ENCODE peak calls at places on chromosomes 2 and 18, in ten cellular contexts. Q is CD8-positive, alpha-beta T cell; S is cardiac fibroblast; H is AG04449; A is sigmoid colon; Z is fibroblast of the aortic adventitia; G is K562; Y is right lobe of liver; O is upper lobe of right lung; M is A549. C is an unnamed sample.

GRCh38 chr2:104599802-104600510 is 254.0 kb upstream of the POU3F3 start:
- DNase-seq in Q (no peak), S (peak; percentile 23), H (peak; percentile 7), A (no peak), Z (no peak), G (no peak), Y (no peak), O (no peak), M (no peak), C (peak; percentile 55)

GRCh38 chr2:199659207-199659606 is 191.8 kb downstream of the FTCDNL1 start:
- DNase-seq in Q (no peak), S (peak; percentile 19), H (no peak), A (no peak), Z (peak; percentile 9), G (peak; percentile 59), Y (peak; percentile 65), O (no peak), M (no peak), C (no peak)

GRCh38 chr18:78913830-78914585 is 65.6 kb upstream of the SALL3 start:
- DNase-seq in Q (no peak), S (no peak), H (no peak), A (no peak), Z (no peak), G (no peak), Y (no peak), O (peak; percentile 54), M (no peak), C (no peak)

GRCh38 chr2:73983322-73984202 is 1.1 kb upstream of the TET3 start:
- DNase-seq in Q (no peak), S (no peak), H (no peak), A (no peak), Z (no peak), G (peak; percentile 56), Y (peak; percentile 70), O (peak; percentile 96), M (peak; percentile 37), C (peak; percentile 21)

GRCh38 chr18:11994346-11994707 is 13.0 kb downstream of the IMPA2 start:
- DNase-seq in Q (no peak), S (peak; percentile 93), H (no peak), A (peak; percentile 74), Z (peak; percentile 85), G (no peak), Y (peak; percentile 55), O (no peak), M (peak; percentile 23), C (no peak)

GRCh38 chr2:236955675-236956618 is 129.7 kb upstream of the COPS8 start:
- DNase-seq in Q (peak; percentile 15), S (no peak), H (no peak), A (peak; percentile 29), Z (peak; percentile 14), G (no peak), Y (no peak), O (no peak), M (no peak), C (no peak)

GRCh38 chr18:44309185-44309584 is 371.5 kb upstream of the SETBP1 start:
- DNase-seq in Q (no peak), S (peak; percentile 27), H (peak; percentile 16), A (no peak), Z (peak; percentile 56), G (no peak), Y (no peak), O (no peak), M (no peak), C (no peak)

GRCh38 chr2:16630463-16630862 is 35.2 kb downstream of the CYRIA start:
- DNase-seq in Q (no peak), S (no peak), H (no peak), A (no peak), Z (no peak), G (no peak), Y (no peak), O (no peak), M (no peak), C (no peak)

GRCh38 chr2:26776195-26776594 is 9.7 kb upstream of the CENPA start:
- DNase-seq in Q (no peak), S (no peak), H (no peak), A (no peak), Z (no peak), G (no peak), Y (no peak), O (no peak), M (no peak), C (no peak)

GRCh38 chr2:217847552-217848350 is 155.0 kb downstream of the TNS1 start:
- DNase-seq in Q (no peak), S (no peak), H (no peak), A (no peak), Z (no peak), G (no peak), Y (no peak), O (no peak), M (no peak), C (no peak)

GRCh38 chr2:239601880-239602279 is 201.1 kb upstream of the HDAC4 start:
- DNase-seq in Q (no peak), S (no peak), H (no peak), A (no peak), Z (no peak), G (no peak), Y (no peak), O (peak; percentile 35), M (no peak), C (no peak)

GRCh38 chr2:159539701-159540100 is 76.6 kb downstream of the BAZ2B start:
- DNase-seq in Q (no peak), S (no peak), H (no peak), A (no peak), Z (no peak), G (no peak), Y (no peak), O (no peak), M (no peak), C (no peak)

GRCh38 chr2:152165306-152165705 is 10.3 kb downstream of the STAM2 start:
- DNase-seq in Q (no peak), S (no peak), H (no peak), A (no peak), Z (no peak), G (no peak), Y (no peak), O (no peak), M (no peak), C (no peak)

GRCh38 chr18:74446178-74446577 is 10.9 kb downstream of the DIPK1C start:
- DNase-seq in Q (no peak), S (no peak), H (no peak), A (no peak), Z (no peak), G (no peak), Y (no peak), O (no peak), M (no peak), C (no peak)

GRCh38 chr2:189236066-189236465 is 56.5 kb upstream of the COL5A2 start:
- DNase-seq in Q (no peak), S (peak; percentile 25), H (no peak), A (no peak), Z (peak; percentile 62), G (no peak), Y (no peak), O (no peak), M (no peak), C (no peak)

GRCh38 chr18:63971320-63972071 is 1.6 kb downstream of the SERPINB8 start:
- DNase-seq in Q (no peak), S (no peak), H (no peak), A (no peak), Z (no peak), G (no peak), Y (no peak), O (no peak), M (no peak), C (no peak)
- H3K4me3 ChIP-seq in Q (no peak overlapping the region), S (peak overlapping the region; percentile 89), H (peak overlapping the region; percentile 85), A (peak overlapping the region; percentile 85), Z (peak overlapping the region; percentile 87), G (no peak overlapping the region), Y (peak overlapping the region; percentile 79), O (peak overlapping the region; percentile 92), M (peak overlapping the region; percentile 74), C (peak overlapping the region; percentile 66)

GRCh38 chr2:25201265-25201664 is 32.9 kb upstream of the POMC start:
- DNase-seq in Q (no peak), S (no peak), H (no peak), A (no peak), Z (no peak), G (peak; percentile 53), Y (no peak), O (no peak), M (peak; percentile 43), C (no peak)
- TF ChIP-seq CTCF in Q (no peak), S (peak; percentile 41), H (peak; percentile 20), A (no peak), Z (peak; percentile 26), G (peak; percentile 54), Y (no peak), O (peak; percentile 12), M (no peak), C (peak; percentile 27)

GRCh38 chr2:212177724-212178123 is 360.9 kb downstream of the ERBB4 start:
- DNase-seq in Q (no peak), S (peak; percentile 2), H (no peak), A (no peak), Z (no peak), G (no peak), Y (no peak), O (no peak), M (no peak), C (no peak)
- H3K4me3 ChIP-seq in Q (no peak overlapping the region), S (no peak overlapping the region), H (no peak overlapping the region), A (no peak overlapping the region), Z (no peak overlapping the region), G (no peak overlapping the region), Y (no peak overlapping the region), O (no peak overlapping the region), M (no peak overlapping the region), C (no peak overlapping the region)

GRCh38 chr2:42094114-42094513 is 46.3 kb downstream of the PKDCC start:
- DNase-seq in Q (no peak), S (no peak), H (no peak), A (no peak), Z (no peak), G (no peak), Y (no peak), O (no peak), M (no peak), C (no peak)

GRCh38 chr2:42092084-42092996 is 44.5 kb downstream of the PKDCC start:
- DNase-seq in Q (no peak), S (peak; percentile 64), H (no peak), A (no peak), Z (peak; percentile 36), G (no peak), Y (no peak), O (no peak), M (no peak), C (no peak)

GRCh38 chr2:42098571-42099430 is 51.0 kb downstream of the PKDCC start:
- DNase-seq in Q (no peak), S (peak; percentile 39), H (no peak), A (no peak), Z (no peak), G (no peak), Y (peak; percentile 44), O (peak; percentile 71), M (no peak), C (no peak)

GRCh38 chr2:42096869-42097591 is 49.2 kb downstream of the PKDCC start:
- DNase-seq in Q (no peak), S (no peak), H (no peak), A (no peak), Z (no peak), G (no peak), Y (no peak), O (no peak), M (no peak), C (no peak)

DNA sequence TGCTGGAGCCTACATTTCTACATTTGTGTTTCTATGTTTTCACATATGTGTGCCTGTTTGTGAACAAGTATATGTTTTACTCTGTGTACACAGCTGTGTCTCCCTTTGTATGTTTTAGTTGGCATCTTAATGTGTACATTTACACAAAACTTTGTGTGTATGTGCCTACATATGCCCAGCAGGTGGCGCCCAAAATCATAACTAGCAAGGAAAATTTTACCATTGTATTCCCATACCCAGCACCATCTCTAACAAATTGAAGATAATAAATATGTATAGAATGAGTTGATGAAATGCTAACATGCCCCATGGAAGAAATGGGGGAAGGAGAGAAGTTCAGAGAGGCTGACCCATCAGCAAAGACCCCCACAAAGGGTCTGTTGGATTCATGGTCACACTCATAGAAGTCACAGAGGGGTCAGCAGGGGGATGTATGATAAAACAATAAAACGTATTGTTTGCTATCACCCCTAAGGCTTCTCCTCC is 48.1 kb downstream of the PKDCC start:
- DNase-seq in Q (peak; percentile 79), S (peak; percentile 88), H (no peak), A (peak; percentile 86), Z (peak; percentile 90), G (peak; percentile 40), Y (peak; percentile 70), O (peak; percentile 80), M (peak; percentile 49), C (no peak)
- TF ChIP-seq CTCF in Q (peak; percentile 84), S (peak; percentile 70), H (peak; percentile 63), A (peak; percentile 87), Z (peak; percentile 72), G (peak; percentile 70), Y (peak; percentile 77), O (peak; percentile 79), M (peak; percentile 99), C (peak; percentile 72)

C was measured in kidney epithelial cell.